ENCODE peak calls at places on chromosomes 5 and 9, in seven cellular contexts. H, B, E, Z, X, C and L are unnamed samples.

GRCh38 chr9:113785334-113785733 is 90.8 kb upstream of the ZNF618 start:
- DNase-seq in H (peak), C (no peak), Z (no peak), B (no peak), E (no peak), X (peak), L (no peak)

GRCh38 chr5:1479581-1480188 is 34.4 kb upstream of the SLC6A3 start:
- DNase-seq in H (no peak), X (peak), C (peak), B (no peak), Z (peak), E (no peak), L (peak)

GRCh38 chr9:104980039-104980654 is 52.2 kb upstream of the ABCA1 start:
- DNase-seq in C (no peak), Z (no peak), E (no peak), X (no peak), B (no peak), H (no peak), L (no peak)

GRCh38 chr5:17302590-17302989 is 85.2 kb downstream of the BASP1 start:
- DNase-seq in H (no peak), B (no peak), Z (no peak), X (peak), C (no peak), E (no peak), L (no peak)

GRCh38 chr5:115372121-115372520 is 75.7 kb upstream of the CCDC112 start:
- DNase-seq in H (no peak), X (no peak), E (no peak), C (no peak), Z (no peak), B (no peak), L (no peak)

GRCh38 chr9:77021928-77022782 is 2.7 kb downstream of the FOXB2 start:
- DNase-seq in X (no peak), Z (no peak), B (no peak), C (no peak), H (no peak), E (no peak), L (no peak)

GRCh38 chr9:133729646-133730281 is 8.4 kb downstream of the SARDH start:
- DNase-seq in H (no peak), B (no peak), X (no peak), C (no peak), Z (peak), E (no peak), L (no peak)

GRCh38 chr5:172380992-172381643 is 73.2 kb downstream of the SH3PXD2B start:
- DNase-seq in H (peak), B (peak), C (peak), E (peak), Z (peak), X (peak), L (no peak)

GRCh38 chr9:89674667-89675402 is 70.0 kb downstream of the GADD45G start:
- DNase-seq in E (no peak), X (peak), C (peak), B (no peak), H (peak), Z (no peak), L (no peak)

GRCh38 chr9:63859475-63860215 is 1425.4 kb downstream of the FOXD4L5 start:
- DNase-seq in C (peak), Z (peak), E (no peak), H (no peak), B (peak), X (peak), L (no peak)

GRCh38 chr5:179801304-179802206 is 5.1 kb downstream of the MGAT4B start:
- DNase-seq in H (peak), Z (peak), B (no peak), E (no peak), C (peak), X (peak), L (peak)

GRCh38 chr9:137744632-137745183 is 125.9 kb downstream of the EHMT1 start:
- DNase-seq in B (no peak), H (no peak), Z (no peak), C (no peak), X (no peak), E (no peak), L (no peak)

GRCh38 chr9:73176450-73176875 is 24.8 kb downstream of the ANXA1 start:
- DNase-seq in X (no peak), Z (no peak), H (no peak), E (no peak), C (no peak), B (peak), L (no peak)

GRCh38 chr9:15873573-15874177 is 320.8 kb downstream of the CCDC171 start:
- DNase-seq in X (no peak), Z (no peak), E (peak), C (no peak), H (peak), B (peak), L (peak)

GRCh38 chr5:59246470-59247250 is 646.9 kb downstream of the PDE4D start:
- DNase-seq in Z (no peak), E (peak), X (no peak), B (no peak), C (no peak), H (no peak), L (no peak)